ENCODE peak calls at places on chromosomes 2 and 18, in six cellular contexts. G is endothelial cell; T is stimulated activated CD8-positive, alpha-beta memory T cell treated with anti-CD3 and anti-CD28 coated beads, Interleukin-15, amount 100 ng/mL, for 24 hours; Y is Calu3; O is T-helper 9 cell; Z is B cell. C is an unnamed sample.

GRCh38 chr18:79197531-79197930 is 128.3 kb downstream of the ATP9B start:
- DNase-seq in G (no peak), T (no peak), Y (no peak), O (no peak), Z (no peak), C (no peak)

GRCh38 chr2:162212366-162212765 is 30.9 kb downstream of the FAP start:
- DNase-seq in G (no peak), T (no peak), Y (no peak), O (no peak), Z (no peak), C (no peak)

GRCh38 chr2:218128781-218129478 is 3.1 kb downstream of the CXCR2 start:
- DNase-seq in G (no peak), T (no peak), Y (no peak), O (no peak), Z (no peak), C (no peak)

GRCh38 chr2:211439011-211439410 is 882.6 kb downstream of the CPS1 start:
- DNase-seq in G (no peak), T (no peak), Y (no peak), O (no peak), Z (no peak), C (no peak)

GRCh38 chr2:28981016-28981441 is at the start of gene TOGARAM2:
- DNase-seq in G (no peak), T (no peak), Y (no peak), O (no peak), Z (no peak), C (no peak)

GRCh38 chr2:159185401-159186130 is 100.9 kb downstream of the WDSUB1 start:
- DNase-seq in G (peak), T (no peak), Y (peak), O (no peak), Z (no peak), C (no peak)

GRCh38 chr18:11258014-11258413 is 108.6 kb upstream of the PIEZO2 start:
- DNase-seq in G (no peak), T (no peak), Y (no peak), O (no peak), Z (no peak), C (no peak)

GRCh38 chr2:189425676-189426075 is 15.6 kb upstream of the WDR75 start:
- DNase-seq in G (no peak), T (no peak), Y (no peak), O (no peak), Z (no peak), C (no peak)

GRCh38 chr2:190791983-190792575 is 88.5 kb upstream of the GLS start:
- DNase-seq in G (no peak), T (no peak), Y (no peak), O (no peak), Z (no peak), C (no peak)

GRCh38 chr2:158753561-158754302 is 41.4 kb upstream of the DAPL1 start:
- DNase-seq in G (peak), T (no peak), Y (peak), O (no peak), Z (peak), C (no peak)

GRCh38 chr2:31805688-31806087 is 205.1 kb downstream of the MEMO1 start:
- DNase-seq in G (no peak), T (no peak), Y (no peak), O (no peak), Z (no peak), C (no peak)

GRCh38 chr2:199955007-199955338 is 318 bp downstream of the TYW5 start:
- DNase-seq in G (no peak), T (no peak), Y (no peak), O (no peak), Z (no peak), C (no peak)

GRCh38 chr2:227813562-227814353 is at the start of gene CCL20:
- DNase-seq in G (no peak), T (no peak), Y (peak), O (no peak), Z (no peak), C (peak)

GRCh38 chr2:46690825-46691224 is 211.5 kb downstream of the TMEM247 start:
- DNase-seq in G (no peak), T (no peak), Y (no peak), O (no peak), Z (no peak), C (no peak)

GRCh38 chr2:224894356-224894755 is 147.9 kb downstream of the DOCK10 start:
- DNase-seq in G (no peak), T (no peak), Y (no peak), O (no peak), Z (peak), C (no peak)

C was measured in effector memory CD4-positive, alpha-beta T cell.